ENCODE peak calls at places on chromosomes 6 and 20, in nine cellular contexts. G is HCT116, U is stomach, C is breast epithelium, B is upper lobe of left lung, K is NB4, T is tibial nerve, F is Peyer's patch, J is body of pancreas. X is an unnamed sample.

GRCh38 chr20:8432435-8433148 is 300.5 kb downstream of the PLCB1 start:
- DNase-seq in U (no peak), G (no peak), T (no peak), C (no peak), K (no peak), F (no peak), J (no peak), B (no peak), X (no peak)

GRCh38 chr20:57783956-57784837 is 74.4 kb upstream of the PMEPA1 start:
- DNase-seq in C (no peak), K (no peak), U (no peak), T (no peak), G (no peak), F (no peak), J (no peak), B (no peak), X (no peak)

GRCh38 chr6:151493495-151494234 is at the start of gene CCDC170:
- DNase-seq in C (peak; percentile 54), U (peak; percentile 31), B (peak; percentile 30), G (no peak), K (peak; percentile 69), F (peak; percentile 47), T (no peak), J (peak; percentile 14), X (no peak)

GRCh38 chr6:7224726-7225125 is 88.3 kb downstream of the SSR1 start:
- DNase-seq in K (no peak), F (no peak), U (no peak), T (no peak), G (no peak), C (no peak), J (peak; percentile 13), B (no peak), X (peak; percentile 77)

GRCh38 chr6:134740473-134741192 is 209.3 kb downstream of the ALDH8A1 start:
- DNase-seq in J (no peak), K (no peak), T (no peak), G (no peak), B (no peak), F (no peak), C (no peak), U (no peak), X (no peak)

GRCh38 chr20:39605908-39606307 is 643.8 kb downstream of the DHX35 start:
- DNase-seq in C (no peak), U (no peak), T (no peak), K (peak; percentile 20), B (no peak), F (no peak), J (no peak), G (no peak), X (no peak)

GRCh38 chr6:33298773-33299236 is at the start of gene RGL2:
- DNase-seq in K (peak; percentile 92), C (peak; percentile 83), U (peak; percentile 83), T (peak; percentile 82), G (no peak), J (peak; percentile 79), B (peak; percentile 89), F (peak; percentile 83), X (peak; percentile 68)

GRCh38 chr6:118709859-118710350 is 58.5 kb upstream of the CEP85L start:
- DNase-seq in J (peak; percentile 25), U (peak; percentile 39), B (peak; percentile 59), G (no peak), T (no peak), F (no peak), C (no peak), K (peak; percentile 90), X (peak; percentile 51)

GRCh38 chr6:148027201-148027600 is 315.4 kb upstream of the SASH1 start:
- DNase-seq in T (no peak), B (peak; percentile 58), J (no peak), K (no peak), G (no peak), U (no peak), F (no peak), C (no peak), X (no peak)

GRCh38 chr6:133241901-133242760 is 974 bp downstream of the EYA4 start:
- DNase-seq in K (no peak), B (no peak), C (no peak), J (peak; percentile 12), G (no peak), T (peak; percentile 10), U (no peak), F (no peak), X (peak; percentile 2)

GRCh38 chr6:170516783-170517616 is 36.1 kb downstream of the PSMB1 start:
- DNase-seq in K (peak; percentile 86), B (peak; percentile 54), J (peak; percentile 67), U (peak; percentile 52), T (peak; percentile 45), G (peak; percentile 48), C (no peak), F (no peak), X (peak; percentile 52)

GRCh38 chr6:170510631-170511030 is 42.5 kb downstream of the PSMB1 start:
- DNase-seq in C (no peak), G (no peak), T (no peak), F (no peak), K (no peak), J (no peak), B (no peak), U (no peak), X (no peak)

GRCh38 chr6:170512249-170512648 is 40.9 kb downstream of the PSMB1 start:
- DNase-seq in F (no peak), J (no peak), K (no peak), C (no peak), U (no peak), B (no peak), G (no peak), T (no peak), X (no peak)

DNA sequence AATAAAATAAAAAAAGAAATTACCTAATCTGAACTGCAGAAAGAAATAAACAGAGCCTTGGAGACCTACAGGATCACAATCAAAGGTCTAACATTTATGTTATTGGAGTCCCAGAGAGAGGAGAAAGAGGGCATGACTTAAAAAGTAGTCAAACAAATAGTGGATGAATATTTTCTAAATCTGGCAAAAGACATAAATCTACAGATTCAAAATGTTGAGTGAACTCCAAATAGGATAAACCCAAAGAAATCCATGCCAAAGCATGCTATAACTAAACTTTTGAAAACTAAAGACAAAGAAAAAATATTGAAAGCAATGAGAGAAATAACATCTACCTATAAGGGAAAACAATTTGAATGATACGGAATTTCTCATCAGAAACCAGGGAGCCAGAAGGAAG is 38.2 kb downstream of the PSMB1 start:
- DNase-seq in G (no peak), T (no peak), J (no peak), U (no peak), K (no peak), B (no peak), C (no peak), F (no peak), X (no peak)
- TF ChIP-seq POLR2A in G (no peak), T (no peak), J (no peak), U (no peak), K (no peak), B (no peak), C (no peak), F (no peak), X (no peak)

GRCh38 chr20:33910056-33910455 is 83.7 kb upstream of the RALY start:
- DNase-seq in K (no peak), F (no peak), C (no peak), G (no peak), U (no peak), B (no peak), J (no peak), T (no peak), X (no peak)
- TF ChIP-seq POLR2A in K (no peak), F (no peak), C (no peak), G (no peak), U (no peak), B (no peak), J (no peak), T (no peak), X (no peak)

GRCh38 chr6:143060354-143060805 is 309 bp upstream of the AIG1 start:
- DNase-seq in K (peak; percentile 87), C (peak; percentile 75), J (peak; percentile 80), G (peak; percentile 90), F (peak; percentile 84), U (peak; percentile 80), T (peak; percentile 69), B (peak; percentile 92), X (peak; percentile 88)
- TF ChIP-seq POLR2A in K (no peak), C (no peak), J (peak; percentile 91), G (no peak), F (peak; percentile 54), U (no peak), T (peak; percentile 60), B (peak; percentile 77), X (peak; percentile 61)

GRCh38 chr6:16145038-16145437 is 16.2 kb downstream of the MYLIP start:
- DNase-seq in J (no peak), G (no peak), C (no peak), F (no peak), B (no peak), T (no peak), K (no peak), U (no peak), X (no peak)
- TF ChIP-seq POLR2A in J (no peak), G (no peak), C (no peak), F (no peak), B (no peak), T (no peak), K (no peak), U (no peak), X (no peak)

GRCh38 chr20:34525709-34526416 is 9.6 kb downstream of the DYNLRB1 start:
- DNase-seq in K (peak; percentile 37), U (peak; percentile 83), T (peak; percentile 69), J (peak; percentile 89), G (peak; percentile 93), B (peak; percentile 86), F (peak; percentile 86), C (peak; percentile 92), X (peak; percentile 29)
- TF ChIP-seq POLR2A in K (no peak), U (no peak), T (peak; percentile 17), J (peak; percentile 44), G (no peak), B (peak; percentile 15), F (peak; percentile 38), C (no peak), X (no peak)

GRCh38 chr6:73585566-73586415 is 65.0 kb upstream of the EEF1A1 start:
- DNase-seq in U (peak; percentile 44), C (no peak), G (peak; percentile 72), F (no peak), J (peak; percentile 45), B (peak; percentile 77), K (peak; percentile 90), T (peak; percentile 69), X (peak; percentile 86)
- TF ChIP-seq POLR2A in U (no peak), C (no peak), G (no peak), F (no peak), J (no peak), B (peak; percentile 54), K (peak; percentile 39), T (peak; percentile 60), X (peak; percentile 67)

X was measured in erythroblast.